ENCODE peak calls at places on chromosomes 16 and 17, in seven cellular contexts. P is H1, F is GM12878, Z is SK-N-SH, C is HCT116, J is HepG2, K is K562. R is an unnamed sample.

GRCh38 chr16:25838724-25839186 is 147.0 kb downstream of the HS3ST4 start:
- DNase-seq in P (peak; percentile 46), F (peak; percentile 11), Z (peak; percentile 34), C (peak; percentile 27), J (peak; percentile 69), K (peak; percentile 40), R (peak; percentile 66)

GRCh38 chr16:74449470-74449869 is 28.2 kb upstream of the CLEC18B start:
- DNase-seq in P (no peak), F (no peak), Z (no peak), C (peak; percentile 49), J (no peak), K (no peak), R (no peak)

GRCh38 chr17:76266244-76266938 is 1.2 kb downstream of the UBALD2 start:
- DNase-seq in P (no peak), F (no peak), Z (peak; percentile 50), C (no peak), J (peak; percentile 52), K (no peak), R (peak; percentile 52)

GRCh38 chr17:75891022-75891604 is 5.6 kb downstream of the TRIM65 start:
- DNase-seq in P (no peak), F (no peak), Z (no peak), C (no peak), J (peak; percentile 58), K (no peak), R (no peak)

GRCh38 chr17:40293363-40293762 is 5.7 kb downstream of the CDC6 start:
- DNase-seq in P (no peak), F (no peak), Z (no peak), C (no peak), J (no peak), K (no peak), R (no peak)

GRCh38 chr17:65185686-65186382 is 48.7 kb downstream of the RGS9 start:
- DNase-seq in P (no peak), F (no peak), Z (peak; percentile 68), C (no peak), J (no peak), K (no peak), R (no peak)

GRCh38 chr16:90019543-90020259 is 445 bp upstream of the DBNDD1 start:
- DNase-seq in P (no peak), F (no peak), Z (peak; percentile 94), C (no peak), J (peak; percentile 67), K (peak; percentile 89), R (peak; percentile 63)

GRCh38 chr17:13704333-13704732 is 102.6 kb upstream of the HS3ST3A1 start:
- DNase-seq in P (no peak), F (no peak), Z (no peak), C (no peak), J (no peak), K (no peak), R (no peak)

GRCh38 chr17:37710344-37710886 is 34.4 kb downstream of the HNF1B start:
- DNase-seq in P (peak; percentile 58), F (no peak), Z (peak; percentile 40), C (peak; percentile 22), J (peak; percentile 99), K (peak; percentile 43), R (no peak)

GRCh38 chr16:80994451-80994850 is 12.2 kb downstream of the CMC2 start:
- DNase-seq in P (no peak), F (no peak), Z (no peak), C (no peak), J (no peak), K (no peak), R (peak; percentile 44)

GRCh38 chr17:55577687-55578086 is 66.4 kb upstream of the SMIM36 start:
- DNase-seq in P (no peak), F (no peak), Z (no peak), C (no peak), J (no peak), K (no peak), R (no peak)

GRCh38 chr16:49832177-49832576 is 23.7 kb downstream of the ZNF423 start:
- DNase-seq in P (no peak), F (no peak), Z (no peak), C (no peak), J (no peak), K (no peak), R (no peak)

GRCh38 chr16:27695161-27695560 is 145.2 kb downstream of the KATNIP start:
- DNase-seq in P (no peak), F (no peak), Z (no peak), C (no peak), J (no peak), K (no peak), R (no peak)

GRCh38 chr17:49880291-49881053 is 32.6 kb upstream of the TAC4 start:
- DNase-seq in P (peak; percentile 85), F (no peak), Z (peak; percentile 97), C (peak; percentile 70), J (peak; percentile 57), K (peak; percentile 93), R (peak; percentile 93)

GRCh38 chr16:50025544-50025931 is 513 bp downstream of the CNEP1R1 start:
- DNase-seq in P (no peak), F (no peak), Z (no peak), C (no peak), J (peak; percentile 23), K (peak; percentile 36), R (no peak)

GRCh38 chr17:3905017-3905486 is 11.2 kb downstream of the P2RX1 start:
- DNase-seq in P (no peak), F (no peak), Z (no peak), C (no peak), J (no peak), K (no peak), R (no peak)

GRCh38 chr16:28891964-28892890 is 13.9 kb downstream of the ATP2A1 start:
- DNase-seq in P (no peak), F (no peak), Z (no peak), C (no peak), J (no peak), K (no peak), R (no peak)

GRCh38 chr17:55513885-55514590 is 2.8 kb upstream of the SMIM36 start:
- DNase-seq in P (peak; percentile 36), F (peak; percentile 59), Z (peak; percentile 73), C (peak; percentile 70), J (peak; percentile 84), K (peak; percentile 54), R (peak; percentile 88)

GRCh38 chr16:65306313-65306712 is 184.4 kb upstream of the CDH11 start:
- DNase-seq in P (no peak), F (no peak), Z (no peak), C (no peak), J (no peak), K (no peak), R (no peak)

GRCh38 chr17:41475421-41475820 is 5.5 kb downstream of the KRT35 start:
- DNase-seq in P (no peak), F (no peak), Z (no peak), C (no peak), J (no peak), K (no peak), R (no peak)

GRCh38 chr16:2511996-2512919 is 1.5 kb upstream of the ATP6V0C start:
- DNase-seq in P (no peak), F (no peak), Z (no peak), C (no peak), J (no peak), K (peak; percentile 38), R (no peak)

GRCh38 chr16:81445143-81445922 is 725 bp downstream of the CMIP start:
- DNase-seq in P (no peak), F (no peak), Z (peak; percentile 78), C (no peak), J (no peak), K (peak; percentile 78), R (peak; percentile 77)

GRCh38 chr16:49855280-49855821 is 561 bp downstream of the ZNF423 start:
- DNase-seq in P (peak; percentile 56), F (peak; percentile 19), Z (peak; percentile 83), C (no peak), J (no peak), K (peak; percentile 64), R (peak; percentile 56)

GRCh38 chr16:57795431-57795878 is 6.8 kb downstream of the KIFC3 start:
- DNase-seq in P (no peak), F (no peak), Z (peak; percentile 80), C (peak; percentile 53), J (peak; percentile 73), K (peak; percentile 44), R (peak; percentile 74)

GRCh38 chr17:1275962-1276736 is 3.3 kb upstream of the TRARG1 start:
- DNase-seq in P (no peak), F (no peak), Z (peak; percentile 90), C (peak; percentile 29), J (peak; percentile 29), K (peak; percentile 60), R (peak; percentile 42)

GRCh38 chr17:51585514-51586104 is 325.3 kb downstream of the UTP18 start:
- DNase-seq in P (peak; percentile 9), F (no peak), Z (peak; percentile 15), C (peak; percentile 18), J (peak; percentile 30), K (no peak), R (peak; percentile 83)

DNA sequence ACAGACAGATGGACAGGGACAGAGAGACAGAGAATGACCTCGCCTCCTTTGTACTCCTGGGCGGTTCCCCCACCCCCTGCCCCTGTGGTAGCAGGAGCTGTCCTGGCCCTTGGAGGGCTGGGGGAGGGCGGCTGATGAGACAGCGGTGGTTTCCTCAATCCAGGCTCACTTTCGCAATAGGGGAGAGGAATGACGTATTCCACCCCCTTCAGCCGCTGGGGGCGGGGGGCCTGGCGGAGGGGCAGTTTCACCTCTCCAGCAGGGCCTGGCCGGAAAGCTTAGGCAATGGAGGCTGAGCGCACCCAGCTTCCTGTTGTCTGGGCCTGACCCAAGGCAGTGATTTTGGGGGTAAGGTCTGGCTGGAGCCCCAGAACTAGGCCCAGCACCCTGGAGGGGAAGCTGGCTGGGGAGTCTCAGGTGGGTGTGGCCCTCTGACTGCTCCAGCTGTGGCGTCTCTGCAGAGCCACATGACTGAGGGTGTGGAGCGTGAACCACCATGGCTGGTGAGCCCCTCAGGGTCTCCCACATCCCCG is 7.4 kb downstream of the FMNL1 start:
- DNase-seq in P (no peak), F (peak; percentile 68), Z (no peak), C (no peak), J (peak; percentile 56), K (peak; percentile 90), R (no peak)
- TF ChIP-seq JUND in P (no peak), F (peak; percentile 65), Z (no peak), C (no peak), J (no peak), K (peak; percentile 96), R (no peak)

GRCh38 chr17:2400474-2400866 is 390 bp downstream of the MNT start:
- DNase-seq in P (no peak), F (no peak), Z (peak; percentile 51), C (no peak), J (peak; percentile 43), K (peak; percentile 20), R (peak; percentile 49)
- TF ChIP-seq JUND in P (no peak), F (no peak), Z (no peak), C (no peak), J (no peak), K (no peak), R (no peak)

GRCh38 chr16:14071576-14072271 is 605 bp downstream of the MRTFB start:
- DNase-seq in P (no peak), F (no peak), Z (no peak), C (no peak), J (peak; percentile 30), K (no peak), R (no peak)
- TF ChIP-seq JUND in P (no peak), F (no peak), Z (no peak), C (no peak), J (no peak), K (no peak), R (no peak)

GRCh38 chr17:44086364-44087311 is 16.1 kb downstream of the G6PC3 start:
- DNase-seq in P (no peak), F (no peak), Z (peak; percentile 81), C (peak; percentile 37), J (peak; percentile 83), K (peak; percentile 96), R (no peak)
- TF ChIP-seq JUND in P (peak; percentile 61), F (no peak), Z (peak; percentile 68), C (no peak), J (no peak), K (peak; percentile 91), R (no peak)

R was measured in T47D.